ENCODE peak calls at places on chromosome 18, in five cellular contexts. T is PC-3; C is CD4-positive, CD25-positive, alpha-beta regulatory T cell; G is neuronal stem cell; Q is upper lobe of right lung. A is an unnamed sample. For H3K27me3, the result is how much of the 10 kb centered on the place peaks cover.

GRCh38 chr18:36331541-36331971 is 34.0 kb downstream of the FHOD3 start:
- DNase-seq in Q (peak), T (no peak), G (no peak), C (no peak), A (no peak)

GRCh38 chr18:71038196-71038595 is 749.4 kb downstream of the SOCS6 start:
- DNase-seq in G (no peak), Q (no peak), C (no peak), T (no peak), A (no peak)

GRCh38 chr18:49827996-49828395 is 14.7 kb upstream of the ACAA2 start:
- DNase-seq in C (no peak), G (no peak), Q (no peak), T (no peak), A (no peak)

GRCh38 chr18:24677011-24677410 is 216.6 kb downstream of the HRH4 start:
- DNase-seq in T (no peak), Q (no peak), C (no peak), G (no peak), A (no peak)

GRCh38 chr18:48002933-48003365 is 72.5 kb upstream of the SMAD2 start:
- DNase-seq in G (no peak), T (peak), Q (peak), C (no peak), A (peak)

GRCh38 chr18:68555935-68556334 is 159.0 kb downstream of the TMX3 start:
- DNase-seq in T (peak), Q (no peak), G (no peak), C (no peak), A (no peak)

GRCh38 chr18:47605093-47605492 is 325.4 kb downstream of the SMAD2 start:
- DNase-seq in Q (no peak), C (no peak), T (no peak), G (no peak), A (no peak)

GRCh38 chr18:34370704-34371405 is 146.1 kb upstream of the NOL4 start:
- DNase-seq in Q (no peak), T (peak), C (no peak), G (no peak), A (no peak)

GRCh38 chr18:9838144-9838877 is 47.5 kb upstream of the TXNDC2 start:
- DNase-seq in G (peak), C (no peak), Q (peak), T (no peak), A (peak)

GRCh38 chr18:44518091-44518490 is 162.6 kb upstream of the SETBP1 start:
- DNase-seq in G (no peak), Q (no peak), T (peak), C (no peak), A (no peak)

GRCh38 chr18:73232933-73233332 is 365.1 kb upstream of the NETO1 start:
- DNase-seq in T (no peak), Q (no peak), C (no peak), G (no peak), A (no peak)

GRCh38 chr18:79917351-79918088 is 33.9 kb downstream of the SLC66A2 start:
- DNase-seq in G (no peak), T (no peak), C (no peak), Q (peak), A (peak)

GRCh38 chr18:28963481-28963880 is 786.6 kb upstream of the CDH2 start:
- DNase-seq in C (no peak), Q (no peak), G (no peak), T (no peak), A (no peak)

GRCh38 chr18:51009071-51009470 is 20.9 kb upstream of the SMAD4 start:
- DNase-seq in Q (no peak), T (peak), C (no peak), G (no peak), A (no peak)

GRCh38 chr18:54792079-54792478 is 36.2 kb upstream of the RAB27B start:
- DNase-seq in G (no peak), Q (no peak), T (no peak), C (no peak), A (no peak)
- H3K27me3 ChIP-seq in G (under half), Q (under half), T (under half), C (under half), A (under half)

GRCh38 chr18:13834501-13835015 is 10.6 kb downstream of the MC5R start:
- DNase-seq in G (no peak), Q (no peak), T (peak), C (no peak), A (no peak)
- H3K27me3 ChIP-seq in G (under half), Q (under half), T (under half), C (under half), A (under half)

DNA sequence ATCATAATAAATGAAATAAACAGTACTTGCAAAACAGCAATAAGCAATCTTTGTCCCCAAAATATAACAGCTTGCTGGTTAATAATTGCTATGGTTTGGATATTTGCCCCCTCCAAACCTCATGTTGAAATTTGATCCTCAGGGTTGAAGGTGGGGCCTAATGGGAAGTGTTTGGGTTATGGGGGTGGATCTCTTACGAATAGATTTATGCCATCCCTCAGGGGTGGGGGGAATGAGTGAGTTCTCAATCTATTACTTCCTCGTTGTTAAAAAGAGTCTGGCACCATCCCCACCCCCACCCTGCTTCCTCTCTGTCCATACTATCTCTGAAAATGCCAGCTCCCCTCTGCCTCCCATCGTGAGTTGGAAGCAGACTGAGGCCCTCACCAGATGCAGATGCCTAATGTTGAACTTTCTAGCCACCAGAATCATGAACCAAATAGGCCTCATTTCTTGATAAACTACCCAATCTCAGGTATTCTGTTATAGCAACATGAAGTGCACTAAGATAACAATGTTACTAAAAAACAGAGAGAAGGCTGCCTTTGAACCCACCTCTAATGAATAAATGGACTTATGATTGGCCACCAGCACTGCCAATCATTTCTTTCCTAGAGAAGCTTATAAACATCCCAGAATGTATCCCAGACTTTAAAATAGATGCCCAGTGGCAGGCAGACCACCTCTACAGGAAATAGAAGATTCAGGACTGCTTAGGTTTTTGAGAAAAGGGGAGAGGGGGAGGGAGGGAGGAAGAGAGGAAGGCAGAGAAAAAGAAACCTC is 90.1 kb downstream of the ALPK2 start:
- DNase-seq in G (no peak), T (no peak), C (no peak), Q (no peak), A (no peak)
- H3K27me3 ChIP-seq in G (under half), T (under half), C (under half), Q (under half), A (under half)

DNA sequence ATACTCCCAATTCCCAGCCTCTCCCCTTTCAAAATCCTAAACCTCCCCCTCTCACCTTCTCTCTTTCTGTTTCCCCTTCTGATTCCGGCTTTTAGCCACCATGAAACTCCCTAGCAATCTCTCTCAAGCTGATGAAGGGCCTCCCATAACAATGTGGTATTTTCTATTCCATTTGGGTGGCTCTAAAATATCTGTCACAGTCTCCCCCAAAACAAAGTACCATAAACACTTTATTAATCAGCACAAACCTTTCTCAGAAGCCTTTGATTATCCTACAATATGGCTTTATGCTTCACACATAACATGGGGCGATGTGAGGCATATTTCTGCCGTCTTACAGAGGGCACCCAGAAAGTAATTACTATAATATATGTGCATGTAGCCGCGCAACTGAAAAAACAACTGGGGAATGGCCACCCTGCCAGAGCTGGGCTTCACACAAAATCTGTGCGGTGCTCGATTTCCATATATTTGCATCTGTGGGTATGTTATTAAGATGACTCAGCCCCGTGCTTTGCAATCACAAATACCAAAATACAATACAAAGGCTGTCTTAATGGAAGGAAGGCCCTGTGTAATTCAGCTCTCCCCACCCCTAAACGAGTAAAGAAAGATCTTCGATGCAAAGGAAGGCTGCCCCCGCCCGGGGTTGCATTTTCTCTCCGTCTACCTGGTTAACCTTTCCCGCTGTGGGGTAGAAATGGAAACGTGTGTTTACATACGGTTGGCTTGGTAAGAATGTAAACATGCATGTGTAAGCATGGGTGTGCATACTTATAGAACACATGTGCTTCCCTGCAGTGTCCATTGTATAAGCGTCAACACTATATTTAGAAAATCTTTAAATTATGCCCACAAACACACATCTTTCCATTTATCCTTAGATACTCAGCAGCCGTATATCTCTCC is 81.4 kb downstream of the CELF4 start:
- DNase-seq in Q (no peak), G (no peak), T (no peak), C (no peak), A (no peak)
- H3K27me3 ChIP-seq in Q (half or more), G (under half), T (under half), C (under half), A (half or more)

GRCh38 chr18:22560283-22560627 is 142.5 kb upstream of the CTAGE1 start:
- DNase-seq in Q (no peak), G (no peak), C (no peak), T (no peak), A (no peak)
- H3K27me3 ChIP-seq in Q (under half), G (under half), C (under half), T (under half), A (under half)

GRCh38 chr18:62325806-62326645 is 916 bp downstream of the TNFRSF11A start:
- DNase-seq in T (peak), C (no peak), Q (no peak), G (no peak), A (no peak)

GRCh38 chr18:62324917-62325805 is at the start of gene TNFRSF11A:
- DNase-seq in Q (peak), C (peak), G (no peak), T (peak), A (peak)

GRCh38 chr18:62323483-62324354 is 1.4 kb upstream of the TNFRSF11A start:
- DNase-seq in T (no peak), C (no peak), Q (no peak), G (no peak), A (no peak)

GRCh38 chr18:62326646-62327348 is 1.7 kb downstream of the TNFRSF11A start:
- DNase-seq in C (no peak), G (no peak), T (peak), Q (no peak), A (no peak)

GRCh38 chr18:62324355-62324828 is 718 bp upstream of the TNFRSF11A start:
- DNase-seq in G (no peak), C (no peak), Q (no peak), T (no peak), A (no peak)
- H3K27me3 ChIP-seq in G (under half), C (under half), Q (under half), T (under half), A (under half)